ENCODE peak calls at places on chromosomes 11 and 22, in seven cellular contexts. Z is EH; V is A172; S is adipocyte; L is CD8-positive, alpha-beta T cell; T is foreskin fibroblast; G is stimulated activated CD4-positive, alpha-beta T cell treated with anti-CD3 and anti-CD28 coated beads, Interleukin-2, amount 100 ng/mL, for 48 hours. D is an unnamed sample.

GRCh38 chr11:116232364-116232801 is 540.4 kb downstream of the BUD13 start:
- DNase-seq in Z (no peak), V (no peak), S (no peak), L (no peak), T (no peak), G (no peak), D (peak)

GRCh38 chr11:45560935-45561330 is 104.5 kb downstream of the CHST1 start:
- DNase-seq in Z (no peak), V (no peak), S (no peak), L (no peak), T (no peak), G (no peak), D (no peak)

GRCh38 chr11:59053387-59053786 is 32.7 kb upstream of the GLYATL1B start:
- DNase-seq in Z (peak), V (peak), S (peak), L (peak), T (peak), G (peak), D (peak)

GRCh38 chr11:10807629-10808552 is 835 bp downstream of the EIF4G2 start:
- DNase-seq in Z (peak), V (peak), S (peak), L (peak), T (no peak), G (peak), D (peak)

GRCh38 chr22:30538280-30538679 is 8.3 kb downstream of the SEC14L6 start:
- DNase-seq in Z (peak), V (peak), S (no peak), L (no peak), T (no peak), G (no peak), D (no peak)

GRCh38 chr11:76629133-76629852 is 41.3 kb downstream of the LRRC32 start:
- DNase-seq in Z (peak), V (no peak), S (no peak), L (no peak), T (peak), G (no peak), D (peak)

GRCh38 chr11:122863704-122864326 is 18.7 kb upstream of the JHY start:
- DNase-seq in Z (peak), V (peak), S (peak), L (peak), T (peak), G (no peak), D (no peak)

GRCh38 chr11:108223449-108224149 is 732 bp downstream of the ATM start:
- DNase-seq in Z (peak), V (peak), S (peak), L (peak), T (no peak), G (no peak), D (no peak)

GRCh38 chr11:2521681-2522630 is 77.1 kb downstream of the KCNQ1 start:
- DNase-seq in Z (no peak), V (no peak), S (no peak), L (peak), T (no peak), G (no peak), D (peak)

GRCh38 chr11:119334173-119334930 is at the start of gene RNF26:
- DNase-seq in Z (peak), V (peak), S (peak), L (peak), T (peak), G (peak), D (peak)

GRCh38 chr22:43441751-43442150 is 29.9 kb downstream of the MPPED1 start:
- DNase-seq in Z (no peak), V (no peak), S (no peak), L (no peak), T (no peak), G (no peak), D (peak)

GRCh38 chr11:65871811-65872548 is 620 bp downstream of the EFEMP2 start:
- DNase-seq in Z (peak), V (no peak), S (peak), L (no peak), T (no peak), G (no peak), D (peak)

GRCh38 chr11:62217191-62217748 is 8.8 kb downstream of the SCGB2A1 start:
- DNase-seq in Z (peak), V (no peak), S (peak), L (no peak), T (no peak), G (no peak), D (no peak)

GRCh38 chr22:29635734-29636357 is 32.4 kb downstream of the NF2 start:
- DNase-seq in Z (peak), V (peak), S (peak), L (no peak), T (peak), G (no peak), D (no peak)

GRCh38 chr11:59009661-59010060 is 70.4 kb downstream of the GLYATL1 start:
- DNase-seq in Z (no peak), V (no peak), S (no peak), L (no peak), T (no peak), G (no peak), D (no peak)

GRCh38 chr11:10564692-10565318 is 3.7 kb downstream of the LYVE1 start:
- DNase-seq in Z (peak), V (no peak), S (peak), L (no peak), T (no peak), G (no peak), D (no peak)

GRCh38 chr11:72721689-72722049 is 30.5 kb downstream of the ARAP1 start:
- DNase-seq in Z (peak), V (no peak), S (peak), L (peak), T (no peak), G (peak), D (no peak)

GRCh38 chr11:113351061-113351460 is 36.5 kb upstream of the ANKK1 start:
- DNase-seq in Z (no peak), V (no peak), S (no peak), L (no peak), T (no peak), G (no peak), D (no peak)

GRCh38 chr11:66844496-66845142 is 1.4 kb downstream of the RCE1 start:
- DNase-seq in Z (no peak), V (no peak), S (no peak), L (no peak), T (no peak), G (no peak), D (no peak)

GRCh38 chr11:35182317-35182939 is 43.5 kb downstream of the CD44 start:
- DNase-seq in Z (no peak), V (no peak), S (no peak), L (no peak), T (no peak), G (no peak), D (no peak)

GRCh38 chr11:77019976-77020591 is 14.1 kb upstream of the B3GNT6 start:
- DNase-seq in Z (peak), V (peak), S (peak), L (no peak), T (peak), G (no peak), D (no peak)

GRCh38 chr11:20621679-20622078 is 22.3 kb downstream of the SLC6A5 start:
- DNase-seq in Z (no peak), V (no peak), S (no peak), L (no peak), T (no peak), G (no peak), D (no peak)

GRCh38 chr11:63882555-63883242 is 34.3 kb downstream of the RCOR2 start:
- DNase-seq in Z (peak), V (no peak), S (no peak), L (peak), T (no peak), G (no peak), D (no peak)

GRCh38 chr11:46504817-46505613 is 88.8 kb downstream of the AMBRA1 start:
- DNase-seq in Z (peak), V (peak), S (peak), L (no peak), T (no peak), G (no peak), D (no peak)

GRCh38 chr11:34288482-34288881 is 69.3 kb downstream of the ABTB2 start:
- DNase-seq in Z (no peak), V (no peak), S (no peak), L (no peak), T (no peak), G (no peak), D (no peak)

GRCh38 chr22:29769723-29770321 is 2.7 kb downstream of the UQCR10 start:
- DNase-seq in Z (no peak), V (no peak), S (no peak), L (no peak), T (no peak), G (no peak), D (no peak)

GRCh38 chr11:68053117-68053516 is 14.3 kb downstream of the TCIRG1 start:
- DNase-seq in Z (peak), V (no peak), S (no peak), L (no peak), T (no peak), G (no peak), D (peak)

GRCh38 chr11:73263640-73264039 is 8.5 kb upstream of the P2RY6 start:
- DNase-seq in Z (no peak), V (no peak), S (no peak), L (no peak), T (no peak), G (no peak), D (no peak)

GRCh38 chr22:39937881-39938280 is 22.3 kb upstream of the TMA7B start:
- DNase-seq in Z (no peak), V (no peak), S (no peak), L (peak), T (no peak), G (no peak), D (no peak)

GRCh38 chr11:132840220-132840619 is 692.1 kb downstream of the OPCML start:
- DNase-seq in Z (no peak), V (no peak), S (no peak), L (no peak), T (no peak), G (no peak), D (no peak)

GRCh38 chr11:85310479-85310878 is 316.7 kb downstream of the DLG2 start:
- DNase-seq in Z (no peak), V (no peak), S (no peak), L (no peak), T (no peak), G (no peak), D (no peak)

GRCh38 chr11:81647374-81647773 is 1086.3 kb downstream of the FAM181B start:
- DNase-seq in Z (no peak), V (no peak), S (no peak), L (no peak), T (no peak), G (no peak), D (no peak)

GRCh38 chr11:72010529-72011233 is 12.0 kb downstream of the IL18BP start:
- DNase-seq in Z (no peak), V (no peak), S (no peak), L (no peak), T (no peak), G (no peak), D (no peak)

GRCh38 chr11:12532580-12532979 is 141.6 kb upstream of the TEAD1 start:
- DNase-seq in Z (no peak), V (no peak), S (no peak), L (no peak), T (no peak), G (no peak), D (peak)

GRCh38 chr11:72038491-72038890 is 39.8 kb downstream of the IL18BP start:
- DNase-seq in Z (peak), V (peak), S (peak), L (no peak), T (peak), G (no peak), D (peak)

GRCh38 chr11:34405079-34405858 is 33.5 kb upstream of the CAT start:
- DNase-seq in Z (peak), V (peak), S (no peak), L (no peak), T (no peak), G (no peak), D (no peak)

GRCh38 chr11:69102161-69102695 is 53.5 kb downstream of the TPCN2 start:
- DNase-seq in Z (no peak), V (no peak), S (no peak), L (no peak), T (no peak), G (no peak), D (no peak)

GRCh38 chr22:49262167-49262566 is 565.5 kb downstream of the BRD1 start:
- DNase-seq in Z (no peak), V (no peak), S (no peak), L (no peak), T (no peak), G (no peak), D (peak)

D was measured in posterior vena cava.